ENCODE peak calls at places on chromosomes 4 and X, in nine cellular contexts. E is stimulated activated CD4-positive, alpha-beta T cell treated with anti-CD3 and anti-CD28 coated beads, Interleukin-2, amount 100 ng/mL, for 48 hours; G is stimulated activated naive CD4-positive, alpha-beta T cell treated with Interleukin-2 at 50 U/mL for 16 hours; T is stimulated activated naive CD8-positive, alpha-beta T cell treated with anti-CD3 and anti-CD28 coated beads, Interleukin-15, amount 100 ng/mL, for 72 hours; Q is Ammon's horn; I is NCI-H748 treated with DMSO at 0.1 percent for 48 hours; F is OCI-M1; C is left ventricle myocardium inferior; X is left kidney. J is an unnamed sample.

GRCh38 chrX:129754266-129755024 is 15.7 kb downstream of the XPNPEP2 start:
- DNase-seq in E (no peak), G (no peak), T (no peak), Q (no peak), I (no peak), F (peak), C (no peak), X (no peak), J (no peak)

GRCh38 chr4:6134612-6135220 is 65.6 kb downstream of the JAKMIP1 start:
- DNase-seq in E (peak), G (peak), T (peak), Q (peak), I (no peak), F (peak), C (no peak), X (no peak), J (peak)

GRCh38 chr4:183129675-183130074 is 30.6 kb downstream of the WWC2 start:
- DNase-seq in E (no peak), G (no peak), T (no peak), Q (peak), I (no peak), F (peak), C (no peak), X (no peak), J (no peak)

GRCh38 chr4:78616046-78616498 is 64.5 kb downstream of the ANXA3 start:
- DNase-seq in E (no peak), G (no peak), T (no peak), Q (no peak), I (no peak), F (no peak), C (no peak), X (no peak), J (no peak)

GRCh38 chrX:139929876-139930275 is 3.0 kb downstream of the ATP11C start:
- DNase-seq in E (no peak), G (no peak), T (no peak), Q (no peak), I (no peak), F (no peak), C (no peak), X (no peak), J (peak)

GRCh38 chrX:53262918-53263394 is 18.4 kb downstream of the IQSEC2 start:
- DNase-seq in E (no peak), G (no peak), T (no peak), Q (no peak), I (no peak), F (peak), C (no peak), X (no peak), J (peak)

GRCh38 chr4:150286656-150287055 is 208.4 kb downstream of the DCLK2 start:
- DNase-seq in E (no peak), G (no peak), T (no peak), Q (no peak), I (no peak), F (no peak), C (no peak), X (no peak), J (no peak)

GRCh38 chrX:150227873-150228272 is 135.2 kb upstream of the MAMLD1 start:
- DNase-seq in E (no peak), G (no peak), T (no peak), Q (no peak), I (no peak), F (no peak), C (no peak), X (no peak), J (no peak)

GRCh38 chrX:45714864-45715263 is 514.2 kb upstream of the DIPK2B start:
- DNase-seq in E (no peak), G (no peak), T (no peak), Q (peak), I (no peak), F (no peak), C (no peak), X (no peak), J (peak)

GRCh38 chr4:124423160-124423559 is 289.4 kb downstream of the ANKRD50 start:
- DNase-seq in E (no peak), G (no peak), T (no peak), Q (no peak), I (no peak), F (peak), C (no peak), X (no peak), J (no peak)

GRCh38 chr4:83011779-83012630 is 1.4 kb upstream of the LIN54 start:
- DNase-seq in E (peak), G (peak), T (no peak), Q (peak), I (peak), F (peak), C (peak), X (peak), J (peak)

GRCh38 chr4:77827343-77827742 is 8.2 kb upstream of the CNOT6L start:
- DNase-seq in E (no peak), G (no peak), T (no peak), Q (no peak), I (no peak), F (no peak), C (no peak), X (no peak), J (no peak)

GRCh38 chr4:161704653-161705052 is 459.1 kb downstream of the FSTL5 start:
- DNase-seq in E (no peak), G (no peak), T (no peak), Q (no peak), I (no peak), F (no peak), C (no peak), X (no peak), J (no peak)

GRCh38 chr4:2250003-2250763 is 8.3 kb upstream of the HAUS3 start:
- DNase-seq in E (no peak), G (no peak), T (no peak), Q (no peak), I (no peak), F (no peak), C (no peak), X (no peak), J (no peak)

GRCh38 chr4:61350932-61351331 is 150.8 kb downstream of the ADGRL3 start:
- DNase-seq in E (no peak), G (no peak), T (no peak), Q (no peak), I (no peak), F (no peak), C (no peak), X (no peak), J (no peak)

GRCh38 chr4:1863297-1864033 is 7.5 kb upstream of the LETM1 start:
- DNase-seq in E (no peak), G (no peak), T (no peak), Q (no peak), I (no peak), F (no peak), C (no peak), X (no peak), J (no peak)